ENCODE peak calls at places on chromosome 9, in five cellular contexts. One of them, this sample, is unnamed.

GRCh38 chr9:103798620-103799019 is 295.5 kb upstream of the SMC2 start:
- DNase-seq in astrocyte of the hippocampus: peak
- DNase-seq in non-pigmented ciliary epithelial cell: peak
- DNase-seq in mesothelial cell of epicardium: no peak
- DNase-seq in HCEC 1CT: peak
- DNase-seq in this sample: no peak

GRCh38 chr9:92242115-92242778 is 51.2 kb downstream of the IARS1 start:
- DNase-seq in astrocyte of the hippocampus: peak
- DNase-seq in non-pigmented ciliary epithelial cell: peak
- DNase-seq in mesothelial cell of epicardium: no peak
- DNase-seq in HCEC 1CT: peak
- DNase-seq in this sample: no peak

GRCh38 chr9:131679261-131680020 is 60.4 kb downstream of the RAPGEF1 start:
- DNase-seq in astrocyte of the hippocampus: no peak
- DNase-seq in non-pigmented ciliary epithelial cell: no peak
- DNase-seq in mesothelial cell of epicardium: no peak
- DNase-seq in HCEC 1CT: peak
- DNase-seq in this sample: no peak

GRCh38 chr9:114693248-114693895 is 11.4 kb upstream of the TEX48 start:
- DNase-seq in astrocyte of the hippocampus: no peak
- DNase-seq in non-pigmented ciliary epithelial cell: no peak
- DNase-seq in mesothelial cell of epicardium: no peak
- DNase-seq in HCEC 1CT: no peak
- DNase-seq in this sample: no peak

GRCh38 chr9:126723807-126724172 is 81.0 kb upstream of the ZBTB43 start:
- DNase-seq in astrocyte of the hippocampus: peak
- DNase-seq in non-pigmented ciliary epithelial cell: no peak
- DNase-seq in mesothelial cell of epicardium: no peak
- DNase-seq in HCEC 1CT: no peak
- DNase-seq in this sample: no peak

GRCh38 chr9:37944671-37945481 is 40.9 kb upstream of the SLC25A51 start:
- DNase-seq in astrocyte of the hippocampus: peak
- DNase-seq in non-pigmented ciliary epithelial cell: no peak
- DNase-seq in mesothelial cell of epicardium: no peak
- DNase-seq in HCEC 1CT: peak
- DNase-seq in this sample: no peak

GRCh38 chr9:25353783-25354182 is 324.5 kb downstream of the TUSC1 start:
- DNase-seq in astrocyte of the hippocampus: no peak
- DNase-seq in non-pigmented ciliary epithelial cell: no peak
- DNase-seq in mesothelial cell of epicardium: no peak
- DNase-seq in HCEC 1CT: no peak
- DNase-seq in this sample: no peak

GRCh38 chr9:98610711-98611110 is 98.0 kb downstream of the GABBR2 start:
- DNase-seq in astrocyte of the hippocampus: no peak
- DNase-seq in non-pigmented ciliary epithelial cell: no peak
- DNase-seq in mesothelial cell of epicardium: no peak
- DNase-seq in HCEC 1CT: no peak
- DNase-seq in this sample: no peak

GRCh38 chr9:125970340-125970739 is 223.2 kb downstream of the PBX3 start:
- DNase-seq in astrocyte of the hippocampus: no peak
- DNase-seq in non-pigmented ciliary epithelial cell: no peak
- DNase-seq in mesothelial cell of epicardium: no peak
- DNase-seq in HCEC 1CT: no peak
- DNase-seq in this sample: no peak

GRCh38 chr9:99556998-99557397 is 264.7 kb upstream of the NR4A3 start:
- DNase-seq in astrocyte of the hippocampus: no peak
- DNase-seq in non-pigmented ciliary epithelial cell: no peak
- DNase-seq in mesothelial cell of epicardium: no peak
- DNase-seq in HCEC 1CT: no peak
- DNase-seq in this sample: no peak

GRCh38 chr9:69975681-69976080 is 68.0 kb upstream of the MAMDC2 start:
- DNase-seq in astrocyte of the hippocampus: peak
- DNase-seq in non-pigmented ciliary epithelial cell: peak
- DNase-seq in mesothelial cell of epicardium: no peak
- DNase-seq in HCEC 1CT: peak
- DNase-seq in this sample: no peak

GRCh38 chr9:88816141-88816540 is 175.1 kb upstream of the S1PR3 start:
- DNase-seq in astrocyte of the hippocampus: peak
- DNase-seq in non-pigmented ciliary epithelial cell: peak
- DNase-seq in mesothelial cell of epicardium: no peak
- DNase-seq in HCEC 1CT: peak
- DNase-seq in this sample: no peak

GRCh38 chr9:6779417-6780241 is 21.9 kb downstream of the KDM4C start:
- DNase-seq in astrocyte of the hippocampus: peak
- DNase-seq in non-pigmented ciliary epithelial cell: peak
- DNase-seq in mesothelial cell of epicardium: no peak
- DNase-seq in HCEC 1CT: no peak
- DNase-seq in this sample: peak

GRCh38 chr9:128053560-128053959 is 13.6 kb downstream of the NAIF1 start:
- DNase-seq in astrocyte of the hippocampus: no peak
- DNase-seq in non-pigmented ciliary epithelial cell: no peak
- DNase-seq in mesothelial cell of epicardium: no peak
- DNase-seq in HCEC 1CT: no peak
- DNase-seq in this sample: no peak